ENCODE peak calls at places on chromosomes 6 and 20, in ten cellular contexts. Y is sigmoid colon, V is ovary, U is heart left ventricle, A is H54, W is tibial nerve, H is A549, P is uterus, C is prostate gland, L is lower leg skin. E is an unnamed sample.

GRCh38 chr20:63320041-63320511 is 27.1 kb downstream of the COL20A1 start:
- DNase-seq in Y (peak; percentile 46), V (peak; percentile 9), U (peak; percentile 9), A (no peak), W (no peak), H (no peak), P (no peak), C (no peak), L (peak; percentile 82), E (no peak)

GRCh38 chr6:151087861-151088598 is 151.7 kb upstream of the AKAP12 start:
- DNase-seq in Y (no peak), V (peak; percentile 81), U (peak; percentile 64), A (no peak), W (peak; percentile 57), H (peak; percentile 27), P (peak; percentile 47), C (no peak), L (peak; percentile 82), E (no peak)

GRCh38 chr6:157669747-157670216 is 153.3 kb upstream of the SNX9 start:
- DNase-seq in Y (peak; percentile 93), V (peak; percentile 80), U (peak; percentile 78), A (peak; percentile 60), W (peak; percentile 73), H (peak; percentile 27), P (peak; percentile 78), C (peak; percentile 63), L (peak; percentile 97), E (no peak)

GRCh38 chr6:109769213-109769612 is 78.1 kb downstream of the FIG4 start:
- DNase-seq in Y (no peak), V (no peak), U (no peak), A (no peak), W (no peak), H (no peak), P (no peak), C (no peak), L (no peak), E (no peak)

GRCh38 chr6:153131037-153131981 is at the start of gene RGS17:
- DNase-seq in Y (peak; percentile 77), V (peak; percentile 73), U (peak; percentile 59), A (peak; percentile 81), W (peak; percentile 23), H (peak; percentile 70), P (peak; percentile 50), C (peak; percentile 38), L (no peak), E (no peak)

GRCh38 chr6:26045939-26046368 is 41.3 kb upstream of the HFE start:
- DNase-seq in Y (no peak), V (no peak), U (no peak), A (no peak), W (no peak), H (no peak), P (no peak), C (no peak), L (no peak), E (no peak)

GRCh38 chr6:133814797-133815196 is 74.1 kb upstream of the TCF21 start:
- DNase-seq in Y (peak; percentile 73), V (no peak), U (no peak), A (no peak), W (peak; percentile 57), H (peak; percentile 39), P (peak; percentile 28), C (no peak), L (no peak), E (peak; percentile 6)

GRCh38 chr20:46883847-46884246 is 10.8 kb upstream of the EYA2 start:
- DNase-seq in Y (no peak), V (no peak), U (no peak), A (no peak), W (no peak), H (no peak), P (no peak), C (no peak), L (no peak), E (no peak)

GRCh38 chr6:27141013-27141412 is 106.5 kb upstream of the PRSS16 start:
- DNase-seq in Y (no peak), V (no peak), U (no peak), A (no peak), W (no peak), H (no peak), P (no peak), C (no peak), L (no peak), E (no peak)

GRCh38 chr6:27136978-27137814 is 110.3 kb upstream of the PRSS16 start:
- DNase-seq in Y (no peak), V (no peak), U (no peak), A (no peak), W (no peak), H (peak; percentile 27), P (no peak), C (no peak), L (no peak), E (no peak)

GRCh38 chr6:27139753-27140522 is 107.6 kb upstream of the PRSS16 start:
- DNase-seq in Y (no peak), V (peak; percentile 36), U (no peak), A (no peak), W (no peak), H (peak; percentile 48), P (no peak), C (no peak), L (no peak), E (no peak)

GRCh38 chr6:27138398-27138797 is 109.1 kb upstream of the PRSS16 start:
- DNase-seq in Y (no peak), V (no peak), U (no peak), A (no peak), W (no peak), H (no peak), P (no peak), C (no peak), L (no peak), E (no peak)

DNA sequence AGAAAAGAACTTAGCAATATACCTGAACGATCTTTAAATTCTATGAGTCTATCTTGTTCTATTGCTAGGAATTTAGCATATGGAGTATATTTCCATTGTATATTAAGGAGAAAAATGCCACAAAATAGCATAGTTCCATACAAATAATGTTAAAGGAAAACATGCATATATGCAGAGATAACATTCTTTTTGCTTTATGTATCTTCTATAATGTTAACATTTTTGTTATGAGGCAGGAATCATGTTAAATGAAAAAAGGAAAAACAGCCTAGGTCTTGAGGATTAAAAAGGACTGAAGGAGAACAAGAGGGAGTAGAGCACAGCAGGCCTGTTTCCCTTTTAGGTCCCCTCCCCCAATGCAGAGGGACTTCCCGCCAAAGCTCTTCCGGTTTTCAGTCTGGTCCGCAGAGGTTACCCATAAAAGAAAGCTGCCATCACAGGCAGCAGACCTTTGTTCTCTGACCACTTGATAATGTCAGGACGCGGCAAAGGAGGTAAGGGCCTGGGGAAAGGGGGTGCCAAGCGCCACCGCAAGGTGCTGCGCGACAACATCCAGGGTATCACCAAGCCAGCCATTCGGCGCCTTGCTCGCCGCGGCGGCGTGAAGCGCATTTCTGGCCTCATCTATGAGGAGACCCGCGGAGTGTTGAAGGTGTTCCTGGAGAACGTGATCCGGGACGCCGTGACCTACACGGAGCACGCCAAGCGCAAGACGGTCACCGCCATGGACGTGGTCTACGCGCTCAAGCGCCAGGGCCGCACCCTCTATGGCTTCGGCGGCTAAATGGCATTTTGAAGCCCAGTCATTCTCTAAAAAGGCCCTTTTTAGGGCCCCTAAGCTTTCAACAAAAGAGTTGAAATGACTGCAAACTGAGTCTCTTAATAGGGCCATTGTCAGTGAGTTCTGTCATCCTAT is 108.4 kb upstream of the PRSS16 start:
- DNase-seq in Y (peak; percentile 69), V (peak; percentile 36), U (peak; percentile 61), A (no peak), W (peak; percentile 41), H (peak; percentile 84), P (peak; percentile 47), C (no peak), L (no peak), E (no peak)
- TF ChIP-seq POLR2A in Y (no peak), V (no peak), U (no peak), A (no peak), W (peak; percentile 35), H (peak; percentile 44), P (no peak), C (no peak), L (no peak), E (no peak)

GRCh38 chr6:166778776-166779175 is 151.7 kb upstream of the RPS6KA2 start:
- DNase-seq in Y (no peak), V (no peak), U (no peak), A (no peak), W (no peak), H (no peak), P (no peak), C (no peak), L (peak; percentile 37), E (no peak)

GRCh38 chr6:166781331-166781730 is 154.3 kb upstream of the RPS6KA2 start:
- DNase-seq in Y (no peak), V (no peak), U (no peak), A (no peak), W (no peak), H (no peak), P (no peak), C (peak; percentile 2), L (peak; percentile 76), E (no peak)

GRCh38 chr6:166778046-166778445 is 151.0 kb upstream of the RPS6KA2 start:
- DNase-seq in Y (no peak), V (no peak), U (no peak), A (no peak), W (no peak), H (no peak), P (no peak), C (no peak), L (peak; percentile 77), E (no peak)

GRCh38 chr6:166779381-166779780 is 152.3 kb upstream of the RPS6KA2 start:
- DNase-seq in Y (no peak), V (no peak), U (no peak), A (no peak), W (no peak), H (no peak), P (no peak), C (peak; percentile 1), L (peak; percentile 58), E (no peak)

GRCh38 chr6:166780284-166780683 is 153.2 kb upstream of the RPS6KA2 start:
- DNase-seq in Y (no peak), V (no peak), U (no peak), A (no peak), W (no peak), H (no peak), P (no peak), C (peak; percentile 2), L (peak; percentile 68), E (no peak)
- TF ChIP-seq POLR2A in Y (no peak), V (no peak), U (no peak), A (no peak), W (no peak), H (no peak), P (no peak), C (no peak), L (no peak), E (no peak)

GRCh38 chr6:6248651-6249050 is 71.8 kb downstream of the F13A1 start:
- DNase-seq in Y (no peak), V (no peak), U (no peak), A (no peak), W (no peak), H (no peak), P (no peak), C (no peak), L (no peak), E (no peak)
- TF ChIP-seq POLR2A in Y (no peak), V (no peak), U (no peak), A (no peak), W (no peak), H (no peak), P (no peak), C (no peak), L (no peak), E (no peak)

DNA sequence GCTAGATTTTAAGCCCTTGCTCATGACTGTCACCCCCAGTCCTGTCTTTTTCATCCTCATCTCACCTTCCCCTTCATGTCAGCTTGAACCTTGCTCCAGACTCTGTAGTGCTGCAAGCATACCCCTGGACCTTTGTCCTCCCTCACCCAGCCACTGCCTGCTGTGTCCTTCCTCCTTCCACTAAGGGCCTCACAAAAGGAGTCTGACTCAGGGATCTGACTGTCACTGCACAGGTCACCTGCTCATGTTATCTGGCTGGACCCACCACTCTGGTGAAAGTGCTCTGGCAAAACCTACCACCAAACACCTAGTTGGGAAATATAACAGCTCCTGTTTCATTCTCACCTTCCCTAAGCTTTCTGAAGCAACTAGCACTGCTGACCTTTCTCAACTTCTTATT is 151.4 kb downstream of the INSM1 start:
- DNase-seq in Y (no peak), V (no peak), U (no peak), A (no peak), W (no peak), H (no peak), P (no peak), C (no peak), L (no peak), E (no peak)
- TF ChIP-seq POLR2A in Y (no peak), V (no peak), U (no peak), A (no peak), W (no peak), H (no peak), P (no peak), C (no peak), L (no peak), E (no peak)